ENCODE peak calls at places on chromosome 1, in eight cellular contexts. V, F, I, N, Z, R, G and B are unnamed samples.

GRCh38 chr1:81801834-81802531 is 1.2 kb downstream of the ADGRL2 start:
- DNase-seq in Z (no peak), R (peak), V (no peak), N (no peak), G (no peak), I (no peak), F (peak), B (peak)

GRCh38 chr1:7558041-7558461 is 213.0 kb upstream of the VAMP3 start:
- DNase-seq in Z (no peak), G (no peak), V (no peak), N (no peak), F (no peak), R (no peak), I (no peak), B (no peak)

GRCh38 chr1:13892671-13893325 is 192.8 kb downstream of the PRDM2 start:
- DNase-seq in F (no peak), G (no peak), R (no peak), Z (no peak), I (no peak), N (no peak), V (no peak), B (no peak)

GRCh38 chr1:206816390-206817287 is 44.3 kb upstream of the IL10 start:
- DNase-seq in R (peak), Z (no peak), N (no peak), F (no peak), I (no peak), V (no peak), G (no peak), B (no peak)

GRCh38 chr1:24257373-24257772 is 61.8 kb upstream of the GRHL3 start:
- DNase-seq in Z (no peak), I (no peak), N (no peak), V (no peak), F (no peak), R (no peak), G (no peak), B (no peak)

GRCh38 chr1:184022651-184023050 is 14.9 kb downstream of the COLGALT2 start:
- DNase-seq in V (no peak), N (no peak), Z (no peak), I (no peak), F (peak), G (no peak), R (no peak), B (no peak)

GRCh38 chr1:178266619-178267066 is 172.7 kb downstream of the RASAL2 start:
- DNase-seq in Z (no peak), I (no peak), R (no peak), V (no peak), F (no peak), G (no peak), N (no peak), B (no peak)

GRCh38 chr1:9278114-9278513 is 14.6 kb upstream of the SPSB1 start:
- DNase-seq in N (no peak), R (no peak), Z (no peak), F (no peak), G (no peak), V (no peak), I (no peak), B (no peak)

GRCh38 chr1:206935491-206936067 is 10.7 kb downstream of the PIGR start:
- DNase-seq in V (peak), R (peak), G (peak), Z (no peak), F (peak), N (no peak), I (no peak), B (no peak)

GRCh38 chr1:108881369-108881768 is 4.6 kb downstream of the GPSM2 start:
- DNase-seq in V (no peak), F (peak), Z (no peak), N (no peak), R (peak), I (no peak), G (no peak), B (no peak)

GRCh38 chr1:110021285-110021684 is 13.1 kb upstream of the STRIP1 start:
- DNase-seq in Z (no peak), G (no peak), N (no peak), I (no peak), R (no peak), F (no peak), V (no peak), B (no peak)

GRCh38 chr1:76285578-76286135 is 211.1 kb downstream of the ST6GALNAC3 start:
- DNase-seq in Z (no peak), F (no peak), I (no peak), G (no peak), N (no peak), R (no peak), V (no peak), B (no peak)

GRCh38 chr1:11331036-11331765 is 58.2 kb downstream of the UBIAD1 start:
- DNase-seq in R (peak), G (no peak), N (no peak), F (no peak), Z (no peak), V (no peak), I (no peak), B (no peak)

GRCh38 chr1:247437551-247438535 is 20.1 kb downstream of the OR2B11 start:
- DNase-seq in V (no peak), Z (no peak), F (no peak), G (no peak), R (no peak), N (no peak), I (no peak), B (no peak)

GRCh38 chr1:8560611-8561544 is 243.0 kb downstream of the SLC45A1 start:
- DNase-seq in N (no peak), I (no peak), Z (peak), G (no peak), V (peak), R (peak), F (peak), B (peak)

GRCh38 chr1:23618586-23619083 is 59.3 kb upstream of the ID3 start:
- DNase-seq in R (no peak), V (no peak), F (no peak), G (no peak), I (no peak), Z (no peak), N (no peak), B (no peak)

GRCh38 chr1:168609133-168609715 is 32.8 kb downstream of the XCL1 start:
- DNase-seq in G (no peak), R (peak), F (no peak), I (no peak), V (no peak), Z (no peak), N (no peak), B (peak)

GRCh38 chr1:175000697-175001187 is 995 bp downstream of the CACYBP start:
- DNase-seq in F (no peak), G (no peak), V (no peak), R (no peak), Z (no peak), I (no peak), N (no peak), B (no peak)